ENCODE peak calls at places on chromosome X, in eight cellular contexts. One of them, this sample, is unnamed.
A peak's percentile ranks its signal among the peaks of the same experiment; 100 is the strongest.

GRCh38 chrX:86148024-86148511 is at the start of gene DACH2:
- DNase-seq in breast epithelium: peak; percentile 44
- DNase-seq in fibroblast of lung: peak; percentile 78
- DNase-seq in hepatocyte: peak; percentile 88
- DNase-seq in PC-3: peak; percentile 54
- DNase-seq in lower lobe of right lung: peak; percentile 74
- DNase-seq in lung: peak; percentile 64
- DNase-seq in Caco-2: no peak
- DNase-seq in this sample: no peak

GRCh38 chrX:13013353-13014110 is 30.9 kb downstream of the FAM9C start:
- DNase-seq in PC-3: no peak
- DNase-seq in breast epithelium: no peak
- DNase-seq in hepatocyte: peak; percentile 61
- DNase-seq in Caco-2: no peak
- DNase-seq in fibroblast of lung: peak; percentile 31
- DNase-seq in lung: no peak
- DNase-seq in lower lobe of right lung: no peak
- DNase-seq in this sample: no peak

GRCh38 chrX:21907250-21907649 is 33.3 kb upstream of the SMS start:
- DNase-seq in lower lobe of right lung: no peak
- DNase-seq in PC-3: no peak
- DNase-seq in Caco-2: no peak
- DNase-seq in hepatocyte: no peak
- DNase-seq in lung: no peak
- DNase-seq in breast epithelium: no peak
- DNase-seq in fibroblast of lung: peak; percentile 36
- DNase-seq in this sample: no peak

GRCh38 chrX:44669626-44670025 is 127.0 kb upstream of the FUNDC1 start:
- DNase-seq in PC-3: peak; percentile 31
- DNase-seq in fibroblast of lung: no peak
- DNase-seq in lower lobe of right lung: no peak
- DNase-seq in hepatocyte: no peak
- DNase-seq in Caco-2: no peak
- DNase-seq in breast epithelium: no peak
- DNase-seq in lung: no peak
- DNase-seq in this sample: no peak

GRCh38 chrX:53637479-53637878 is 49.0 kb downstream of the HUWE1 start:
- DNase-seq in Caco-2: no peak
- DNase-seq in fibroblast of lung: no peak
- DNase-seq in lower lobe of right lung: no peak
- DNase-seq in PC-3: no peak
- DNase-seq in lung: no peak
- DNase-seq in breast epithelium: no peak
- DNase-seq in hepatocyte: no peak
- DNase-seq in this sample: no peak

GRCh38 chrX:49838374-49838773 is 9.3 kb downstream of the PAGE4 start:
- DNase-seq in hepatocyte: peak; percentile 43
- DNase-seq in Caco-2: peak; percentile 49
- DNase-seq in fibroblast of lung: peak; percentile 20
- DNase-seq in breast epithelium: no peak
- DNase-seq in PC-3: peak; percentile 35
- DNase-seq in lower lobe of right lung: no peak
- DNase-seq in lung: no peak
- DNase-seq in this sample: no peak

GRCh38 chrX:150765782-150766350 is 72.7 kb downstream of the MTMR1 start:
- DNase-seq in breast epithelium: no peak
- DNase-seq in Caco-2: no peak
- DNase-seq in lung: no peak
- DNase-seq in PC-3: no peak
- DNase-seq in hepatocyte: no peak
- DNase-seq in lower lobe of right lung: no peak
- DNase-seq in fibroblast of lung: no peak
- DNase-seq in this sample: no peak

GRCh38 chrX:69124108-69124507 is 41.1 kb downstream of the PJA1 start:
- DNase-seq in breast epithelium: no peak
- DNase-seq in PC-3: peak; percentile 39
- DNase-seq in lower lobe of right lung: no peak
- DNase-seq in hepatocyte: no peak
- DNase-seq in Caco-2: no peak
- DNase-seq in lung: no peak
- DNase-seq in fibroblast of lung: no peak
- DNase-seq in this sample: no peak

GRCh38 chrX:3044671-3045070 is 3.4 kb downstream of the ARSF start:
- DNase-seq in lung: no peak
- DNase-seq in lower lobe of right lung: no peak
- DNase-seq in PC-3: no peak
- DNase-seq in Caco-2: no peak
- DNase-seq in breast epithelium: no peak
- DNase-seq in fibroblast of lung: no peak
- DNase-seq in hepatocyte: no peak
- DNase-seq in this sample: no peak

GRCh38 chrX:53471346-53471745 is 37.2 kb upstream of the HSD17B10 start:
- DNase-seq in fibroblast of lung: no peak
- DNase-seq in lung: no peak
- DNase-seq in Caco-2: no peak
- DNase-seq in breast epithelium: no peak
- DNase-seq in PC-3: no peak
- DNase-seq in hepatocyte: no peak
- DNase-seq in lower lobe of right lung: no peak
- DNase-seq in this sample: no peak

GRCh38 chrX:29617276-29617675 is 598.1 kb upstream of the MAGEB2 start:
- DNase-seq in breast epithelium: no peak
- DNase-seq in lung: no peak
- DNase-seq in lower lobe of right lung: no peak
- DNase-seq in Caco-2: no peak
- DNase-seq in fibroblast of lung: peak; percentile 47
- DNase-seq in PC-3: peak; percentile 56
- DNase-seq in hepatocyte: no peak
- DNase-seq in this sample: no peak

DNA sequence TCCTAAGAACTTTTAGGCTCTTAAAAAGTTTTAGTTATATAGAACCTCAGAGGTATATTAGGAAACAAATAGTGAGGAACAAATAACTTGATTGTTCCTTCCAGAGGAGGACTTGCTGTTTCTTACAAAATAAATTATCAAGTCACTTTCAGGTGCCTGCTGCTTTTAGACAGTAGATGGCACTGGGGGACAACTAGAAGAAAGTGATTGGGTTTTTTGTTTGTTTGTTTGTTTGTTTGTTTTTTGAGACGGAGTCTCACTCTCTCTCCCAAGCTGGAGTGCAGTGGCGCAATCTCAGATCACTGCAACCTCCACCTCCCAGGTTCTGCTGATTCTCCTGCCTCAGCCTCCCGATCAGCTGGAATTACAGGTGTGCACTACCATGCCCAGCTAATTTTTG is 35.4 kb upstream of the CDKL5 start:
- DNase-seq in fibroblast of lung: no peak
- DNase-seq in lung: no peak
- DNase-seq in PC-3: peak; percentile 35
- DNase-seq in lower lobe of right lung: no peak
- DNase-seq in breast epithelium: no peak
- DNase-seq in Caco-2: no peak
- DNase-seq in hepatocyte: no peak
- DNase-seq in this sample: no peak
- TF ChIP-seq CTCF in fibroblast of lung: no peak
- TF ChIP-seq CTCF in lung: no peak
- TF ChIP-seq CTCF in PC-3: peak; percentile 57
- TF ChIP-seq CTCF in lower lobe of right lung: no peak
- TF ChIP-seq CTCF in breast epithelium: no peak
- TF ChIP-seq CTCF in Caco-2: peak; percentile 11
- TF ChIP-seq CTCF in hepatocyte: peak; percentile 7
- TF ChIP-seq CTCF in this sample: no peak

GRCh38 chrX:121132675-121133074 is 85.3 kb downstream of the GLUD2 start:
- DNase-seq in lower lobe of right lung: no peak
- DNase-seq in breast epithelium: no peak
- DNase-seq in Caco-2: no peak
- DNase-seq in fibroblast of lung: no peak
- DNase-seq in PC-3: no peak
- DNase-seq in lung: no peak
- DNase-seq in hepatocyte: no peak
- DNase-seq in this sample: no peak

DNA sequence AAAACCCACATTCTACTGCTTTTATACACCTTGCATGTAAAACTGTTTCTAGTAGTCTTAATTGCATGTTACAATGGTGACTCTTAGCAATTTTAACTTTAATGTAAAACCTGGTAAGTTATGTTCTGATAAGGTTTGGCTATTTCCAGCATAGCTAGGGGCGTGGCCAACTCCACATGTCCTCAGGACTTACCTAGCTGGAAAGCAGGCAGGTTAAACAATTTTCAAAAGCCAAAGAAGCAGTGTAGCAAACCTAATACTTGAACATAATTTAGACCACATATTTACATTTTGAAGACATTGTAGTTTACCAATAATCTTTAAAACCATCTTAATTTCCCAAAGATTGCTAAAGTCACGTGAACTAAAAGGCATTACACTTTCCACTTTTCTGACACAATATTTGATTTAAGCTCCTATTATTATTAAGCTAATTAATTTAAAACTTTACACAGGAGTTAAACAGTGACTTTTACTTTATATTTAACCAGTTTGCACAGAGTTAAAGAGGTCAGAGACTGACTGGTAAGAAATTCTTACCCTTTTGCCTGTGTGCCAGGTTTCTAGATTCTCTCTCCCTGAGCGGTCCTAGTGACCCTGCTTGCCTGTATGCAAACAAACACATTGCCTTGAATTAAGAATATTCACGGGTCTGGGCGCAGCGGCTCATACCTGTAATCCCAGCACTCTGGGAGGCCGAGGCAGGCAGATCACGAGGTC is 88.2 kb downstream of the GLUD2 start:
- DNase-seq in hepatocyte: no peak
- DNase-seq in breast epithelium: no peak
- DNase-seq in lower lobe of right lung: no peak
- DNase-seq in fibroblast of lung: no peak
- DNase-seq in Caco-2: no peak
- DNase-seq in lung: no peak
- DNase-seq in PC-3: no peak
- DNase-seq in this sample: no peak
- H3K36me3 ChIP-seq in hepatocyte: no peaks in the 10 kb centered on the region
- H3K36me3 ChIP-seq in breast epithelium: no peaks in the 10 kb centered on the region
- H3K36me3 ChIP-seq in lower lobe of right lung: no peaks in the 10 kb centered on the region
- H3K36me3 ChIP-seq in fibroblast of lung: no peaks in the 10 kb centered on the region
- H3K36me3 ChIP-seq in Caco-2: no peaks in the 10 kb centered on the region
- H3K36me3 ChIP-seq in lung: no peaks in the 10 kb centered on the region
- H3K36me3 ChIP-seq in PC-3: no peaks in the 10 kb centered on the region
- H3K36me3 ChIP-seq in this sample: no peaks in the 10 kb centered on the region

DNA sequence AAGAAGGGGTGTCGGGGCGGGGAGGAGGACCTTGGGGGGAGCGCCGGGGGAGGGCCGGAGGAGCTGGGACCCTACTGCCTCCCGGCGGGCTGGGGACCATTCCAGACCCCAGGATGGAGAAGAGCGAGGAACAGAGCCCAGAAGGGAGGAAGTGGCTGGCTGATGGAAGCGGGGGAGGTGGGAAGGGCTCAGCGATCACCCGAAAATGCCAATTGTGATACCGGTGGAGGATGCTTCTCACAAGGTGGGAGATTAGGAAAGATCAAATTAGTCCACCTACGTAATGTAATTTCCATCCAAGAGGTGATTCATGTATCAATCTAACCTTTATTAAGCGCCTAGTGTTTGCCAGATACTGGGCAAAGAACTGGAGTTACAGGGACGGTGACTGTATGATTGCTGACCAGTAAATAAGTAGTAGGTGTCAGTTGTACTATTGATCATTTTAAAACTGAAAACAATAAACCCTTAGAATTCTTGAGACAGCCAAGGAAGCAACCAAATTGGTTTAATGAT is 456 bp upstream of the RAI2 start:
- DNase-seq in lung: no peak
- DNase-seq in fibroblast of lung: no peak
- DNase-seq in lower lobe of right lung: no peak
- DNase-seq in PC-3: no peak
- DNase-seq in hepatocyte: no peak
- DNase-seq in Caco-2: no peak
- DNase-seq in breast epithelium: no peak
- DNase-seq in this sample: no peak
- H3K4me3 ChIP-seq in lung: peak overlapping the region; percentile 13
- H3K4me3 ChIP-seq in fibroblast of lung: no peak overlapping the region
- H3K4me3 ChIP-seq in lower lobe of right lung: peak overlapping the region; percentile 50
- H3K4me3 ChIP-seq in PC-3: peak overlapping the region; percentile 57
- H3K4me3 ChIP-seq in hepatocyte: peak overlapping the region; percentile 26
- H3K4me3 ChIP-seq in Caco-2: peak overlapping the region; percentile 33
- H3K4me3 ChIP-seq in breast epithelium: peak overlapping the region; percentile 48
- H3K4me3 ChIP-seq in this sample: no peak overlapping the region

GRCh38 chrX:130395341-130395740 is 6.4 kb upstream of the RBMX2 start:
- DNase-seq in Caco-2: no peak
- DNase-seq in fibroblast of lung: no peak
- DNase-seq in lung: no peak
- DNase-seq in lower lobe of right lung: no peak
- DNase-seq in PC-3: no peak
- DNase-seq in hepatocyte: no peak
- DNase-seq in breast epithelium: no peak
- DNase-seq in this sample: no peak

DNA sequence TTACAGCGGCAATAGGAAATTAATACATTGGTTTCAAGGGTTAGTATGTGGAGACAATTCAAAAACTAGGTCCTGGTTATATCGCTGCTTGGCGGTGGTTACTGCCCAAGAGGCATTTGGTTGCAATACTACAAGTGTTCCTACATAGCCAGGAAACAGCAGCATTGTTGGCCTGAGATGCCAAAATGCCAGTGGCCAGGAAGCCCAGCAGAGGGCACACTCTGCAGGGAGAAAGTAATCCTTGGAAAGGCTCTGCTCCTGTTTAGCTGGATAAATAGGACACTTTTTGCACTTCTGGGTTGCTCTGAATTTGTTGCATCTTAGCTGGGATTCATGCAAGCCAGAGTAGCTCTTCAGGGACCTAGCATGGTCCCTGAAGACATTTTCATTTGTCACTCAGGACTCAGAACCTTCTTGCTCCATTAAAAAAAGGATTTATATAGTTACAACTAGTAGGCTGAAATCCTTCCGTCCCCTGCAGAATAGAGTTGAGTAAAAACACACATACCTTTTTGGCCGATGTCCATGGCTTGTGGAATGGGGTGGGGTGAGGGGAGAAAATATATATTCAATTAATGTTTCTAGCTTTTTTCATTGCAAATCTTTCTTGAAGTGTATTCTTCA is 8.1 kb upstream of the GPR119 start:
- DNase-seq in PC-3: peak; percentile 74
- DNase-seq in breast epithelium: no peak
- DNase-seq in Caco-2: peak; percentile 35
- DNase-seq in hepatocyte: peak; percentile 62
- DNase-seq in lower lobe of right lung: no peak
- DNase-seq in lung: peak; percentile 36
- DNase-seq in fibroblast of lung: peak; percentile 50
- DNase-seq in this sample: no peak
- TF ChIP-seq CTCF in PC-3: peak; percentile 75
- TF ChIP-seq CTCF in breast epithelium: no peak
- TF ChIP-seq CTCF in Caco-2: peak; percentile 34
- TF ChIP-seq CTCF in hepatocyte: peak; percentile 58
- TF ChIP-seq CTCF in lower lobe of right lung: peak; percentile 52
- TF ChIP-seq CTCF in lung: peak; percentile 15
- TF ChIP-seq CTCF in fibroblast of lung: peak; percentile 78
- TF ChIP-seq CTCF in this sample: peak; percentile 75

GRCh38 chrX:71420686-71421085 is 54.5 kb downstream of the TAF1 start:
- DNase-seq in breast epithelium: no peak
- DNase-seq in hepatocyte: peak; percentile 2
- DNase-seq in lung: no peak
- DNase-seq in PC-3: no peak
- DNase-seq in Caco-2: no peak
- DNase-seq in fibroblast of lung: no peak
- DNase-seq in lower lobe of right lung: no peak
- DNase-seq in this sample: no peak
- H3K36me3 ChIP-seq in breast epithelium: no peaks in the 10 kb centered on the region
- H3K36me3 ChIP-seq in hepatocyte: no peaks in the 10 kb centered on the region
- H3K36me3 ChIP-seq in lung: peaks cover 11% of the 10 kb centered on the region
- H3K36me3 ChIP-seq in PC-3: peaks cover 29% of the 10 kb centered on the region
- H3K36me3 ChIP-seq in Caco-2: no peaks in the 10 kb centered on the region
- H3K36me3 ChIP-seq in fibroblast of lung: no peaks in the 10 kb centered on the region
- H3K36me3 ChIP-seq in lower lobe of right lung: peaks cover 69% of the 10 kb centered on the region
- H3K36me3 ChIP-seq in this sample: peaks cover 6% of the 10 kb centered on the region